ENCODE peak calls at places on chromosome 1, in five cellular contexts. D is AG09309, K is GM12864, V is adipocyte, Y is Calu3. U is an unnamed sample.

GRCh38 chr1:53315456-53316048 is 12.3 kb downstream of the LRP8 start:
- DNase-seq in Y (no peak), K (no peak), V (no peak), D (no peak), U (no peak)

GRCh38 chr1:205491794-205492193 is 12.7 kb upstream of the CDK18 start:
- DNase-seq in V (no peak), Y (no peak), K (no peak), D (no peak), U (no peak)

GRCh38 chr1:2962061-2962460 is 59.2 kb upstream of the ACTRT2 start:
- DNase-seq in D (no peak), K (no peak), Y (no peak), V (no peak), U (no peak)

GRCh38 chr1:72009170-72009569 is 273.2 kb downstream of the NEGR1 start:
- DNase-seq in K (no peak), D (no peak), Y (no peak), V (no peak), U (no peak)

GRCh38 chr1:2046225-2046917 is 3.8 kb upstream of the PRKCZ start:
- DNase-seq in K (no peak), V (peak; percentile 42), Y (peak; percentile 90), D (no peak), U (peak; percentile 41)

GRCh38 chr1:208349679-208350330 is 105.6 kb upstream of the PLXNA2 start:
- DNase-seq in D (no peak), V (no peak), K (no peak), Y (no peak), U (no peak)

GRCh38 chr1:37549341-37549740 is 4.8 kb downstream of the SNIP1 start:
- DNase-seq in V (no peak), D (no peak), K (no peak), Y (no peak), U (no peak)

GRCh38 chr1:116868386-116868785 is 41.3 kb upstream of the PTGFRN start:
- DNase-seq in K (no peak), D (no peak), Y (no peak), V (no peak), U (no peak)

GRCh38 chr1:105337427-105337826 is 1587.7 kb downstream of the AMY1C start:
- DNase-seq in Y (no peak), V (no peak), D (no peak), K (no peak), U (no peak)

GRCh38 chr1:56527548-56528302 is 51.6 kb downstream of the PLPP3 start:
- DNase-seq in D (no peak), Y (no peak), V (no peak), K (no peak), U (no peak)

GRCh38 chr1:171434717-171435346 is 50.5 kb upstream of the PRRC2C start:
- DNase-seq in D (peak; percentile 21), Y (peak; percentile 53), K (no peak), V (peak; percentile 36), U (no peak)

GRCh38 chr1:179175011-179175934 is 54.2 kb downstream of the ABL2 start:
- DNase-seq in Y (peak; percentile 48), D (peak; percentile 73), V (peak; percentile 78), K (no peak), U (no peak)

U was measured in stimulated activated naive B cell treated with anti-CD40 and anti-IgM and Interleukin-4, amounts not matched to agents 10 μg/mL and 1 μg/mL and 100 μg/mL, for 72 hours.